ENCODE peak calls at places on chromosome 18, in four cellular contexts. U, F, C and I are unnamed samples.

GRCh38 chr18:363327-364115 is 95.7 kb upstream of the THOC1 start:
- DNase-seq in U (no peak), F (no peak), C (no peak), I (no peak)

GRCh38 chr18:25230658-25231326 is 121.2 kb downstream of the ZNF521 start:
- DNase-seq in U (no peak), F (no peak), C (no peak), I (no peak)

GRCh38 chr18:63290456-63291200 is 28.9 kb downstream of the BCL2 start:
- DNase-seq in U (no peak), F (no peak), C (no peak), I (no peak)

GRCh38 chr18:29361843-29362242 is 1184.9 kb upstream of the CDH2 start:
- DNase-seq in U (no peak), F (peak), C (no peak), I (no peak)

GRCh38 chr18:69808399-69808798 is 139.3 kb downstream of the CD226 start:
- DNase-seq in U (no peak), F (no peak), C (no peak), I (no peak)

GRCh38 chr18:10476430-10476829 is 22.0 kb downstream of the APCDD1 start:
- DNase-seq in U (peak), F (no peak), C (no peak), I (no peak)

GRCh38 chr18:59056706-59057492 is 82.8 kb upstream of the SEC11C start:
- DNase-seq in U (peak), F (peak), C (peak), I (peak)

GRCh38 chr18:21459706-21460286 is 140.7 kb downstream of the ESCO1 start:
- DNase-seq in U (no peak), F (no peak), C (no peak), I (no peak)

GRCh38 chr18:3919396-3920061 is 469.6 kb downstream of the TGIF1 start:
- DNase-seq in U (no peak), F (no peak), C (no peak), I (no peak)

GRCh38 chr18:72206814-72207213 is 337.3 kb downstream of the CBLN2 start:
- DNase-seq in U (no peak), F (no peak), C (no peak), I (no peak)

GRCh38 chr18:75472906-75473305 is 45.4 kb upstream of the SMIM21 start:
- DNase-seq in U (no peak), F (no peak), C (no peak), I (no peak)

GRCh38 chr18:76349067-76349715 is 145.9 kb downstream of the ZNF516 start:
- DNase-seq in U (peak), F (peak), C (peak), I (peak)

GRCh38 chr18:22167471-22168151 is 1.8 kb upstream of the GATA6 start:
- DNase-seq in U (peak), F (no peak), C (no peak), I (no peak)

GRCh38 chr18:13610517-13610916 is 115.8 kb downstream of the FAM210A start:
- DNase-seq in U (no peak), F (no peak), C (no peak), I (no peak)

GRCh38 chr18:74314759-74315463 is 728 bp upstream of the C18orf63 start:
- DNase-seq in U (no peak), F (no peak), C (no peak), I (no peak)
- TF ChIP-seq ELF1 in U (no peak), F (no peak), C (no peak), I (no peak)

GRCh38 chr18:11826836-11827235 is 24.4 kb upstream of the CHMP1B start:
- DNase-seq in U (no peak), F (no peak), C (peak), I (no peak)
- TF ChIP-seq JUND in U (no peak), F (no peak), C (no peak), I (no peak)

DNA sequence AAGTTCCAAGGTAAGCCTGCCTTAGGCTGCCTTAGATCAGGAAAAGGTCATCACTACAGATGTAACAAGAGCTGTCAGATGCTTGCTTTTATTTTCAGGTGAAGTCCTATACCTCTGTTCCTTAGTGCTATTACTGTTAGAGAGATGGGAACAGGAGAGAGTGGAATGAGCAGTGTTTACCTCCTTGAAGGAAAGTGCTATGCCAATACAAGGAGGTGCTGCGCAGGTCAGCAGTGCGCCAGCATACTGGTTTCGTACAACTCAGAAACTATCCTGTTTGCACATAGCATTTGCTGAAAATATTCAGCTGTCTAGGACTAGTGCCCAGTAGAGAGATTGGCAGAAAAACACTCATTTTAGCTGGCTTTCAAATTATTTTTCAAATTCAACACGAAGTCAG is 413.0 kb upstream of the RAB12 start:
- DNase-seq in U (no peak), F (no peak), C (no peak), I (no peak)
- TF ChIP-seq ELF1 in U (no peak), F (no peak), C (no peak), I (no peak)

GRCh38 chr18:60996822-60997221 is 336.4 kb upstream of the CDH20 start:
- DNase-seq in U (no peak), F (no peak), C (no peak), I (no peak)
- TF ChIP-seq JUND in U (no peak), F (no peak), C (no peak), I (no peak)

DNA sequence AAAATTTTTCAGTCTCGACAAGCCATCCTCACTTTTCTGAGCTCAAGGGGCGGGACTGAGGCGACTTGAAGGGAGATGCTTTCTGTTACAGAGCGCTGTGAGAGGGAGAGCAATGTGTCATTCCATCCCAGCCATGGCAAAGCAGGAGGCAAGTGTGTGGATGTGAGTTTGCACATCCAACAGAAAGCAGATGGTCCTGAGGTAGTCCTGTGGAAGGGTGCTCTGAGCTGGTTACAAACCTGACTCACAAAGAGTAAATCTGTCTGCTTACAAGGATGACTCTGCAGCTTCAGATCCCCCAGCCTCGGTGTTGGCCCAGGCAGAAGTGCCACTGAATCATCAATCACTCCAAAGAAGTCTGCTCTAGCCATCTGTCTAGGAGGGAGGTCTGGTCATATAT is 482.0 kb upstream of the DCC start:
- DNase-seq in U (no peak), F (no peak), C (no peak), I (no peak)
- TF ChIP-seq ELF1 in U (no peak), F (no peak), C (no peak), I (no peak)